ENCODE peak calls at places on chromosomes 12 and 14, in seven cellular contexts. D is stimulated activated CD4-positive, alpha-beta T cell treated with anti-CD3 and anti-CD28 coated beads, Interleukin-4, amount 100 ng/mL, for 4 hours; Q is AG09319; C is activated T-helper 1 cell treated with Interleukin-2 at 50 U/mL for 16 hours; T is iris pigment epithelial cell; X is tibial nerve; V is stimulated activated CD8-positive, alpha-beta memory T cell treated with anti-CD3 and anti-CD28 coated beads, Interleukin-2, amount 100 ng/mL, for 1 hour. G is an unnamed sample.
A peak's percentile ranks its signal among the peaks of the same experiment; 100 is the strongest.

GRCh38 chr12:71662861-71663560 is 637 bp downstream of the ZFC3H1 start:
- DNase-seq in T (peak; percentile 59), X (peak; percentile 21), C (peak; percentile 47), D (peak; percentile 77), Q (peak; percentile 18), V (peak; percentile 55), G (no peak)

GRCh38 chr14:20848955-20849570 is 42.1 kb upstream of the RNASE3 start:
- DNase-seq in T (no peak), C (no peak), V (no peak), D (no peak), X (no peak), Q (no peak), G (no peak)

GRCh38 chr12:62601765-62602444 is 135.3 kb downstream of the MON2 start:
- DNase-seq in C (no peak), Q (no peak), T (no peak), V (no peak), X (no peak), D (no peak), G (no peak)

GRCh38 chr12:84661732-84662326 is 250.8 kb downstream of the SLC6A15 start:
- DNase-seq in D (no peak), C (no peak), T (peak; percentile 47), X (no peak), V (no peak), Q (no peak), G (no peak)

GRCh38 chr14:104386281-104386841 is 193.2 kb upstream of the C14orf180 start:
- DNase-seq in V (no peak), T (no peak), X (no peak), C (no peak), Q (no peak), D (no peak), G (no peak)

GRCh38 chr14:94405481-94405880 is 17.1 kb upstream of the SERPINA1 start:
- DNase-seq in Q (no peak), V (no peak), T (no peak), C (no peak), D (no peak), X (no peak), G (no peak)

GRCh38 chr12:3116106-3116898 is 39.1 kb downstream of the TSPAN9 start:
- DNase-seq in X (no peak), T (no peak), Q (no peak), C (no peak), D (no peak), V (no peak), G (no peak)

GRCh38 chr12:93777249-93777648 is 100.1 kb downstream of the CRADD start:
- DNase-seq in V (no peak), X (no peak), D (no peak), Q (no peak), T (peak; percentile 72), C (no peak), G (no peak)

GRCh38 chr14:35121026-35121886 is 534 bp downstream of the PPP2R3C start:
- DNase-seq in V (no peak), Q (no peak), X (no peak), C (no peak), T (peak; percentile 46), D (no peak), G (no peak)

GRCh38 chr12:45273717-45274271 is 57.9 kb downstream of the ANO6 start:
- DNase-seq in X (no peak), D (no peak), C (no peak), V (no peak), Q (peak; percentile 76), T (peak; percentile 97), G (peak; percentile 96)

GRCh38 chr12:131437706-131438210 is 273.1 kb upstream of the SFSWAP start:
- DNase-seq in D (no peak), C (no peak), T (no peak), Q (no peak), X (no peak), V (no peak), G (no peak)

GRCh38 chr12:9742665-9743064 is 9.8 kb upstream of the CLECL1 start:
- DNase-seq in Q (no peak), T (no peak), V (no peak), C (peak; percentile 45), D (no peak), X (no peak), G (no peak)

GRCh38 chr14:99946652-99947489 is 118.4 kb upstream of the EVL start:
- DNase-seq in D (peak; percentile 39), V (peak; percentile 41), Q (no peak), C (peak; percentile 14), T (no peak), X (no peak), G (no peak)

G was measured in retinal pigment epithelial cell.